ENCODE peak calls at places on chromosomes 16 and 17, in six cellular contexts. Z, X, M, N, J and C are unnamed samples.

GRCh38 chr17:37180371-37180770 is 195.4 kb upstream of the C17orf78 start:
- DNase-seq in Z (no peak), X (no peak), M (no peak), N (no peak), J (no peak), C (no peak)

GRCh38 chr16:84887207-84887606 is 67.4 kb downstream of the CRISPLD2 start:
- DNase-seq in Z (no peak), X (no peak), M (no peak), N (no peak), J (peak; percentile 47), C (no peak)

GRCh38 chr17:32333187-32333586 is 8.8 kb downstream of the C17orf75 start:
- DNase-seq in Z (no peak), X (no peak), M (no peak), N (no peak), J (no peak), C (no peak)

GRCh38 chr17:3738562-3739295 is 15.0 kb downstream of the HASPIN start:
- DNase-seq in Z (no peak), X (peak; percentile 68), M (no peak), N (peak; percentile 73), J (peak; percentile 39), C (no peak)

GRCh38 chr17:64230551-64231408 is 32.3 kb downstream of the TEX2 start:
- DNase-seq in Z (no peak), X (no peak), M (no peak), N (no peak), J (no peak), C (no peak)

GRCh38 chr16:67995423-67995822 is 3.9 kb downstream of the DPEP2 start:
- DNase-seq in Z (no peak), X (no peak), M (no peak), N (no peak), J (no peak), C (no peak)

GRCh38 chr17:62668091-62668804 is 40.8 kb downstream of the MRC2 start:
- DNase-seq in Z (no peak), X (no peak), M (no peak), N (no peak), J (no peak), C (no peak)

GRCh38 chr16:528111-529011 is 849 bp downstream of the CAPN15 start:
- DNase-seq in Z (no peak), X (peak; percentile 87), M (no peak), N (peak; percentile 66), J (peak; percentile 39), C (peak; percentile 71)

GRCh38 chr17:67243284-67243683 is 1.7 kb downstream of the HELZ start:
- DNase-seq in Z (no peak), X (no peak), M (no peak), N (no peak), J (no peak), C (no peak)

GRCh38 chr17:63476494-63476856 is 386 bp upstream of the ACE start:
- DNase-seq in Z (peak; percentile 77), X (no peak), M (no peak), N (no peak), J (peak; percentile 81), C (no peak)

GRCh38 chr17:40554646-40555295 is 10.5 kb downstream of the CCR7 start:
- DNase-seq in Z (no peak), X (no peak), M (no peak), N (peak; percentile 21), J (peak; percentile 43), C (peak; percentile 61)

GRCh38 chr17:39714234-39714633 is 14.4 kb downstream of the ERBB2 start:
- DNase-seq in Z (no peak), X (no peak), M (no peak), N (no peak), J (no peak), C (no peak)

GRCh38 chr17:47650525-47651522 is 1.1 kb downstream of the KPNB1 start:
- DNase-seq in Z (peak; percentile 92), X (peak; percentile 96), M (peak; percentile 78), N (peak; percentile 95), J (peak; percentile 90), C (peak; percentile 93)

GRCh38 chr17:47651704-47652103 is 2.0 kb downstream of the KPNB1 start:
- DNase-seq in Z (no peak), X (no peak), M (no peak), N (no peak), J (no peak), C (no peak)

GRCh38 chr17:47649153-47649971 is at the start of gene KPNB1:
- DNase-seq in Z (peak; percentile 96), X (peak; percentile 99), M (peak; percentile 99), N (peak; percentile 99), J (peak; percentile 87), C (peak; percentile 99)

GRCh38 chr17:47652570-47652969 is 2.9 kb downstream of the KPNB1 start:
- DNase-seq in Z (no peak), X (no peak), M (no peak), N (no peak), J (no peak), C (no peak)

GRCh38 chr17:47649972-47650524 is 329 bp downstream of the KPNB1 start:
- DNase-seq in Z (no peak), X (no peak), M (no peak), N (peak; percentile 54), J (peak; percentile 72), C (no peak)
- TF ChIP-seq EP300 in Z (no peak), X (no peak), M (no peak), N (no peak), J (no peak), C (no peak)

GRCh38 chr16:12293017-12293618 is 316.6 kb downstream of the SNX29 start:
- DNase-seq in Z (no peak), X (no peak), M (no peak), N (no peak), J (peak; percentile 29), C (no peak)

GRCh38 chr16:12290165-12290564 is 313.6 kb downstream of the SNX29 start:
- DNase-seq in Z (no peak), X (no peak), M (no peak), N (no peak), J (no peak), C (no peak)

GRCh38 chr16:12290868-12291267 is 314.3 kb downstream of the SNX29 start:
- DNase-seq in Z (no peak), X (no peak), M (no peak), N (no peak), J (no peak), C (no peak)

GRCh38 chr16:12293913-12294312 is 317.4 kb downstream of the SNX29 start:
- DNase-seq in Z (no peak), X (no peak), M (no peak), N (no peak), J (no peak), C (no peak)

DNA sequence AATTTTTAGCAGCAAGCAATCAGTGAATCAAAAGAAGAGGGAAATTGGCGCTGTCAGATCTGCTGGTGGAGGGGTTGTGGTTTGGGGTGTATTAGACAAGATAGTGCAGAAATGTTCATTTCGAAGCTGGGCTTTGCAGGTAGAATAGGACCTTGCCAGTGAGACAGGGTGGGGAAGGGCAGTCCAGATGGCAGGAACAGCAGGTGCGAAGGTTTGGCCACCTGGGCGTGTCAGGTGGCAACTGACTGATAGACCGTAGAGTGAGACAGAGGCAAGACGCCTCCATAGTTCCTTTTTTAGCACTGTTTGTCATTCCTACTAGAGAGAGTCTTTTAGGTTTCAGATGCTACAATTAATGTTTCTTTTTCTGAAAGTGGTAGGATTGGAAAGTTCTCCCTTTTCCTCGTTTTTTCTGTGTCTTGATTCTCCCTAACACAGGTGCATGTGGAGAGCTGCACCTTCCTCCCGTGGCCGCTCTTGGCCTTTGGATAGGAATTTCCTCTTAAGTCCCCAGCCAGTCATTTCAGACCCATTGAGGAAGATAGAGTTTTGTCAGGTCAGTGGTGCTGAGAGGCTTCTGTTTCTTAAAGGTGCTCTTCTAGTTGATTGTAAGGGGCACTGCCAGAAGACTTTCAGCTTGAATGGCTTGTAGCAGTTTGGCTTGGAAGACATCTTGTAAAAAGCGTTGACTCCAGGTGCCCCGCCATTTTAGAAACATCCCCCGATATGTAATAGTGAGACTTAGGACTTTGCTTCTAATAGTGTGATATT is 315.6 kb downstream of the SNX29 start:
- DNase-seq in Z (no peak), X (no peak), M (no peak), N (no peak), J (no peak), C (no peak)
- H3K36me3 ChIP-seq in Z (no peaks in the 10 kb centered on the region), X (no peaks in the 10 kb centered on the region), M (peaks cover 7% of the 10 kb centered on the region), N (no peaks in the 10 kb centered on the region), J (no peaks in the 10 kb centered on the region), C (no peaks in the 10 kb centered on the region)

GRCh38 chr17:2025220-2025621 is at the start of gene RTN4RL1:
- DNase-seq in Z (peak; percentile 69), X (peak; percentile 71), M (no peak), N (peak; percentile 66), J (peak; percentile 85), C (peak; percentile 68)

GRCh38 chr17:2024572-2025219 is 438 bp downstream of the RTN4RL1 start:
- DNase-seq in Z (peak; percentile 67), X (no peak), M (no peak), N (no peak), J (no peak), C (no peak)

GRCh38 chr17:2022647-2023046 is 2.5 kb downstream of the RTN4RL1 start:
- DNase-seq in Z (no peak), X (no peak), M (no peak), N (no peak), J (no peak), C (no peak)

GRCh38 chr17:2023256-2023655 is 1.9 kb downstream of the RTN4RL1 start:
- DNase-seq in Z (no peak), X (no peak), M (no peak), N (no peak), J (no peak), C (no peak)

DNA sequence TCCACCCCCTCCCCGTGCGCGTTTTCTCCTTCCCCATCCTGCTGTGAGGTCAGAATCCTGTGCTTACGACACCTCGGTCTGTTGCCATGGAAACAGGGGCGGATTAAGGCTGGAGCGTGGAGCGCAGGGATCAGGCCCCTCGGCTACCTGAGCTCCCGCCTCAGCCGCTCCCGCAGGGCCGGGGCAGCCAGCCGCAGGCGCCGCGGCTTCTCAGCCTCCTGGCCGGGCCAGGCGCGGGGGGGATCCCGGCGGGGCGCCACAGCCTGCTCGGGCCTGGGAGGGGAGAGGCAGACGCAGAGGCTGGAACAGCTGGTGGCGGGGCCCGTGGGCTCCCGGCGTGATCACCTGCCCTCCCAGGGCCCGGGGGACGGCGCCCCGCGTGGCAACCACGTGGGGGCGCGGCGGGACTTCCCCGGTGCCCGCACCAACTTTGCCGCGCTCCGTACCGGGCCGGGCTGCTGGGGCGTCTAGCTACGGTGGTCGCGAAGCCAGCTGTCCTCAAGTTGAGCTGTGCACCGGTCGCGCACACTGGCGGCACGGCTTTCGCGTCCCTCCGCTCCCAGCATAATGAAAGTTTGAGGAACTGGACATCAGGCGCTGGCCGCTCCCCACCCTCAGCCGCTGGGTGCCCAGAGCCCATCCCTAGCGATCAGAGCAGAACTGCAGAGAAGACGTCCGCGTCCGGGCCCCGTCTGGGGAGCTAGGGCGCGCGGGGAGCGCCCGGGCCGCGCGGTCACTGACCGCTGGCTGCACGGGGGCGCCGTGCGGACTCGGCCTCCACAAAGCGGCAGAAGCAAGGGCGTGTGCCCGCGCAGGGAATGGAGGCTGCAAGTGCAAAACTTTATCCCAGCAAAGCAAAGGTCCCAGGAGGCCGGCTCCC is 1.2 kb downstream of the RTN4RL1 start:
- DNase-seq in Z (peak; percentile 82), X (peak; percentile 43), M (no peak), N (no peak), J (peak; percentile 57), C (peak; percentile 70)
- TF ChIP-seq EP300 in Z (no peak), X (no peak), M (no peak), N (no peak), J (no peak), C (no peak)

DNA sequence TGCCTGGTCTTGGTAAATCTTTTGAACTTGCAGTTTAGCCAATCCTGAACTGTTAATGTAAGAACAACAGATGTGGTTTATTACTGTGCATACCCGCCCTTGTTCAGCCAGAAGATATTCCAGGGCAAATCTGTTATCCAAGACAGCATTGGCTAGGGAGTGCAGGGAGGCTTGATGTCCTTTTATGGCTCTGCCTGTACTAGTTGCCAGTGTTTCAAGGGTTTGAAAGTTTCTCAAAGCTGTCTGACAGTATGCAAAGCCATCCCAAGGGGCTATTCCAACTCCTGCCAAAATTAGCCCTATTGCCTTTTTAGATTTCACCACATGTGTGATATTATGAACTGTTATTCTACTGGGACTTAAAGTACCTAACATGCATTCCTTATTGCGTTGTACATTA is 30.1 kb downstream of the LCMT1 start:
- DNase-seq in Z (no peak), X (no peak), M (no peak), N (no peak), J (no peak), C (no peak)
- H3K36me3 ChIP-seq in Z (peaks cover 17% of the 10 kb centered on the region), X (peaks cover 6% of the 10 kb centered on the region), M (peaks cover 14% of the 10 kb centered on the region), N (peaks cover 98% of the 10 kb centered on the region), J (peaks cover 30% of the 10 kb centered on the region), C (no peaks in the 10 kb centered on the region)